ENCODE peak calls at places on chromosomes 3 and 15, in eight cellular contexts. One of them, this sample, is unnamed. For H3K4me1, the result is how much of the 10 kb centered on the place peaks cover.

GRCh38 chr15:30992073-30992363 is 590 bp upstream of the MTMR10 start:
- DNase-seq in CD8-positive, alpha-beta memory T cell: no peak
- DNase-seq in neuronal stem cell: no peak
- DNase-seq in upper lobe of right lung: no peak
- DNase-seq in colonic mucosa: no peak
- DNase-seq in CD8-positive, alpha-beta T cell: no peak
- DNase-seq in A549: no peak
- DNase-seq in stomach: no peak
- DNase-seq in this sample: no peak

GRCh38 chr3:11655188-11655928 is 11.6 kb upstream of the VGLL4 start:
- DNase-seq in CD8-positive, alpha-beta memory T cell: peak
- DNase-seq in neuronal stem cell: no peak
- DNase-seq in upper lobe of right lung: no peak
- DNase-seq in colonic mucosa: no peak
- DNase-seq in CD8-positive, alpha-beta T cell: no peak
- DNase-seq in A549: peak
- DNase-seq in stomach: no peak
- DNase-seq in this sample: no peak

GRCh38 chr3:59456852-59457485 is 407.1 kb upstream of the CFAP20DC start:
- DNase-seq in CD8-positive, alpha-beta memory T cell: no peak
- DNase-seq in neuronal stem cell: no peak
- DNase-seq in upper lobe of right lung: no peak
- DNase-seq in colonic mucosa: no peak
- DNase-seq in CD8-positive, alpha-beta T cell: no peak
- DNase-seq in A549: no peak
- DNase-seq in stomach: no peak
- DNase-seq in this sample: no peak

GRCh38 chr3:177196473-177197040 is 725 bp downstream of the TBL1XR1 start:
- DNase-seq in CD8-positive, alpha-beta memory T cell: peak
- DNase-seq in neuronal stem cell: peak
- DNase-seq in upper lobe of right lung: peak
- DNase-seq in colonic mucosa: peak
- DNase-seq in CD8-positive, alpha-beta T cell: peak
- DNase-seq in A549: peak
- DNase-seq in stomach: peak
- DNase-seq in this sample: peak

GRCh38 chr15:78003539-78004008 is 73.9 kb downstream of the TBC1D2B start:
- DNase-seq in CD8-positive, alpha-beta memory T cell: no peak
- DNase-seq in neuronal stem cell: no peak
- DNase-seq in upper lobe of right lung: peak
- DNase-seq in colonic mucosa: no peak
- DNase-seq in CD8-positive, alpha-beta T cell: no peak
- DNase-seq in A549: no peak
- DNase-seq in stomach: peak
- DNase-seq in this sample: no peak

GRCh38 chr3:42665050-42665878 is 11.8 kb downstream of the ZBTB47 start:
- DNase-seq in CD8-positive, alpha-beta memory T cell: no peak
- DNase-seq in neuronal stem cell: no peak
- DNase-seq in upper lobe of right lung: no peak
- DNase-seq in colonic mucosa: no peak
- DNase-seq in CD8-positive, alpha-beta T cell: no peak
- DNase-seq in A549: no peak
- DNase-seq in stomach: no peak
- DNase-seq in this sample: peak

GRCh38 chr3:67384790-67385397 is 269.5 kb downstream of the SUCLG2 start:
- DNase-seq in CD8-positive, alpha-beta memory T cell: peak
- DNase-seq in neuronal stem cell: peak
- DNase-seq in upper lobe of right lung: no peak
- DNase-seq in colonic mucosa: peak
- DNase-seq in CD8-positive, alpha-beta T cell: no peak
- DNase-seq in A549: peak
- DNase-seq in stomach: peak
- DNase-seq in this sample: no peak

GRCh38 chr15:71807691-71808091 is 2.7 kb upstream of the NR2E3 start:
- DNase-seq in CD8-positive, alpha-beta memory T cell: no peak
- DNase-seq in neuronal stem cell: no peak
- DNase-seq in upper lobe of right lung: no peak
- DNase-seq in colonic mucosa: no peak
- DNase-seq in CD8-positive, alpha-beta T cell: no peak
- DNase-seq in A549: no peak
- DNase-seq in stomach: no peak
- DNase-seq in this sample: no peak

GRCh38 chr3:125357837-125358236 is 17.3 kb downstream of the ZNF148 start:
- DNase-seq in CD8-positive, alpha-beta memory T cell: peak
- DNase-seq in neuronal stem cell: no peak
- DNase-seq in upper lobe of right lung: no peak
- DNase-seq in colonic mucosa: no peak
- DNase-seq in CD8-positive, alpha-beta T cell: no peak
- DNase-seq in A549: no peak
- DNase-seq in stomach: no peak
- DNase-seq in this sample: no peak

GRCh38 chr3:125353659-125354058 is 21.5 kb downstream of the ZNF148 start:
- DNase-seq in CD8-positive, alpha-beta memory T cell: no peak
- DNase-seq in neuronal stem cell: no peak
- DNase-seq in upper lobe of right lung: no peak
- DNase-seq in colonic mucosa: no peak
- DNase-seq in CD8-positive, alpha-beta T cell: no peak
- DNase-seq in A549: no peak
- DNase-seq in stomach: no peak
- DNase-seq in this sample: no peak

GRCh38 chr3:125358923-125359322 is 16.2 kb downstream of the ZNF148 start:
- DNase-seq in CD8-positive, alpha-beta memory T cell: no peak
- DNase-seq in neuronal stem cell: no peak
- DNase-seq in upper lobe of right lung: no peak
- DNase-seq in colonic mucosa: no peak
- DNase-seq in CD8-positive, alpha-beta T cell: no peak
- DNase-seq in A549: no peak
- DNase-seq in stomach: no peak
- DNase-seq in this sample: no peak

GRCh38 chr3:125357032-125357658 is 18.0 kb downstream of the ZNF148 start:
- DNase-seq in CD8-positive, alpha-beta memory T cell: peak
- DNase-seq in neuronal stem cell: peak
- DNase-seq in upper lobe of right lung: peak
- DNase-seq in colonic mucosa: peak
- DNase-seq in CD8-positive, alpha-beta T cell: no peak
- DNase-seq in A549: peak
- DNase-seq in stomach: peak
- DNase-seq in this sample: peak

GRCh38 chr3:125356140-125357026 is 18.7 kb downstream of the ZNF148 start:
- DNase-seq in CD8-positive, alpha-beta memory T cell: no peak
- DNase-seq in neuronal stem cell: no peak
- DNase-seq in upper lobe of right lung: no peak
- DNase-seq in colonic mucosa: no peak
- DNase-seq in CD8-positive, alpha-beta T cell: no peak
- DNase-seq in A549: no peak
- DNase-seq in stomach: no peak
- DNase-seq in this sample: no peak
- H3K27ac ChIP-seq in CD8-positive, alpha-beta memory T cell: no peak
- H3K27ac ChIP-seq in neuronal stem cell: no peak
- H3K27ac ChIP-seq in upper lobe of right lung: peak
- H3K27ac ChIP-seq in colonic mucosa: no peak
- H3K27ac ChIP-seq in CD8-positive, alpha-beta T cell: peak
- H3K27ac ChIP-seq in A549: peak
- H3K27ac ChIP-seq in stomach: no peak
- H3K27ac ChIP-seq in this sample: peak

GRCh38 chr15:98791046-98791701 is 142.8 kb downstream of the IGF1R start:
- DNase-seq in CD8-positive, alpha-beta memory T cell: no peak
- DNase-seq in neuronal stem cell: no peak
- DNase-seq in upper lobe of right lung: no peak
- DNase-seq in colonic mucosa: no peak
- DNase-seq in CD8-positive, alpha-beta T cell: no peak
- DNase-seq in A549: no peak
- DNase-seq in stomach: no peak
- DNase-seq in this sample: no peak
- H3K4me1 ChIP-seq in CD8-positive, alpha-beta memory T cell: under half
- H3K4me1 ChIP-seq in neuronal stem cell: under half
- H3K4me1 ChIP-seq in upper lobe of right lung: under half
- H3K4me1 ChIP-seq in colonic mucosa: under half
- H3K4me1 ChIP-seq in CD8-positive, alpha-beta T cell: under half
- H3K4me1 ChIP-seq in A549: half or more
- H3K4me1 ChIP-seq in stomach: half or more
- H3K4me1 ChIP-seq in this sample: under half

DNA sequence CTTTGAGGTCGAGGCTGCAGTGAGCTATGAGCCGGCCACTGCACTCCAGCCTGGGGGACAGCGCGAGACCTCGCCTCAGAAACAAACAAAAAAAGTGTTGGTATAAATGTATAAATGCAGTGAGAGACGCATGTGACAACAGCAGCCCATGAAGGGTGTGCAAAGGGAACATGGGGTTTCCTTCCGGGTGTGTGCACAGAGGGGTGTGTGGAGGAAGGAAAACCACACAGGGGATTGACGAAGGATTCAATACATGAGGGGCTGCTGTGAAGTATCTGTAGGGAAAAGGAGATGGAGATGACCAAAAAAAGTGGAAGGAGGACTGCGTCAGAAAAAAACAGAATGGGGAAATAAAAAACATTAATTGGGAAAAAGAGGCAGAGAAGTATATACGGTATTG is 1.1 kb downstream of the MTFMT start:
- DNase-seq in CD8-positive, alpha-beta memory T cell: peak
- DNase-seq in neuronal stem cell: no peak
- DNase-seq in upper lobe of right lung: no peak
- DNase-seq in colonic mucosa: peak
- DNase-seq in CD8-positive, alpha-beta T cell: no peak
- DNase-seq in A549: no peak
- DNase-seq in stomach: no peak
- DNase-seq in this sample: no peak
- H3K4me3 ChIP-seq in CD8-positive, alpha-beta memory T cell: peak
- H3K4me3 ChIP-seq in neuronal stem cell: peak
- H3K4me3 ChIP-seq in upper lobe of right lung: peak
- H3K4me3 ChIP-seq in colonic mucosa: peak
- H3K4me3 ChIP-seq in CD8-positive, alpha-beta T cell: peak
- H3K4me3 ChIP-seq in A549: peak
- H3K4me3 ChIP-seq in stomach: peak
- H3K4me3 ChIP-seq in this sample: no peak

GRCh38 chr15:74242296-74242929 is 6.3 kb downstream of the CCDC33 start:
- DNase-seq in CD8-positive, alpha-beta memory T cell: no peak
- DNase-seq in neuronal stem cell: no peak
- DNase-seq in upper lobe of right lung: no peak
- DNase-seq in colonic mucosa: no peak
- DNase-seq in CD8-positive, alpha-beta T cell: no peak
- DNase-seq in A549: peak
- DNase-seq in stomach: no peak
- DNase-seq in this sample: peak

GRCh38 chr15:74235962-74236361 is at the start of gene CCDC33:
- DNase-seq in CD8-positive, alpha-beta memory T cell: no peak
- DNase-seq in neuronal stem cell: no peak
- DNase-seq in upper lobe of right lung: peak
- DNase-seq in colonic mucosa: peak
- DNase-seq in CD8-positive, alpha-beta T cell: no peak
- DNase-seq in A549: no peak
- DNase-seq in stomach: peak
- DNase-seq in this sample: no peak

GRCh38 chr15:74240897-74241614 is 4.9 kb downstream of the CCDC33 start:
- DNase-seq in CD8-positive, alpha-beta memory T cell: no peak
- DNase-seq in neuronal stem cell: no peak
- DNase-seq in upper lobe of right lung: no peak
- DNase-seq in colonic mucosa: no peak
- DNase-seq in CD8-positive, alpha-beta T cell: no peak
- DNase-seq in A549: no peak
- DNase-seq in stomach: no peak
- DNase-seq in this sample: no peak

GRCh38 chr15:74240002-74240568 is 4.0 kb downstream of the CCDC33 start:
- DNase-seq in CD8-positive, alpha-beta memory T cell: no peak
- DNase-seq in neuronal stem cell: no peak
- DNase-seq in upper lobe of right lung: peak
- DNase-seq in colonic mucosa: peak
- DNase-seq in CD8-positive, alpha-beta T cell: no peak
- DNase-seq in A549: peak
- DNase-seq in stomach: peak
- DNase-seq in this sample: peak

GRCh38 chr15:74238984-74239645 is 3.0 kb downstream of the CCDC33 start:
- DNase-seq in CD8-positive, alpha-beta memory T cell: no peak
- DNase-seq in neuronal stem cell: no peak
- DNase-seq in upper lobe of right lung: no peak
- DNase-seq in colonic mucosa: no peak
- DNase-seq in CD8-positive, alpha-beta T cell: no peak
- DNase-seq in A549: no peak
- DNase-seq in stomach: no peak
- DNase-seq in this sample: no peak
- H3K27ac ChIP-seq in CD8-positive, alpha-beta memory T cell: no peak
- H3K27ac ChIP-seq in neuronal stem cell: no peak
- H3K27ac ChIP-seq in upper lobe of right lung: no peak
- H3K27ac ChIP-seq in colonic mucosa: no peak
- H3K27ac ChIP-seq in CD8-positive, alpha-beta T cell: no peak
- H3K27ac ChIP-seq in A549: peak
- H3K27ac ChIP-seq in stomach: no peak
- H3K27ac ChIP-seq in this sample: no peak